ENCODE peak calls at places on chromosomes 3 and 15, in six cellular contexts. R is endodermal cell, N is left ventricle myocardium inferior, T is body of pancreas, X is tibial nerve, W is SJSA1. E is an unnamed sample.
A peak's percentile ranks its signal among the peaks of the same experiment; 100 is the strongest.

GRCh38 chr3:25910997-25911396 is 121.1 kb downstream of the OXSM start:
- DNase-seq in W (no peak), T (peak; percentile 17), R (peak; percentile 79), N (no peak), X (peak; percentile 13), E (no peak)

GRCh38 chr3:73236867-73237266 is 175.4 kb downstream of the EBLN2 start:
- DNase-seq in N (no peak), T (no peak), R (no peak), X (no peak), W (no peak), E (no peak)

GRCh38 chr3:110293660-110294059 is 778.0 kb upstream of the NECTIN3 start:
- DNase-seq in T (no peak), R (no peak), W (no peak), X (no peak), N (no peak), E (no peak)

GRCh38 chr3:69531975-69532827 is 146.3 kb upstream of the FRMD4B start:
- DNase-seq in N (no peak), X (no peak), T (no peak), W (no peak), R (no peak), E (no peak)

GRCh38 chr3:152390647-152391046 is 121.9 kb downstream of the MBNL1 start:
- DNase-seq in W (no peak), R (no peak), N (no peak), X (no peak), T (no peak), E (no peak)

GRCh38 chr15:44328135-44328534 is 39.6 kb downstream of the GOLM2 start:
- DNase-seq in W (no peak), R (no peak), T (no peak), N (no peak), X (no peak), E (no peak)

GRCh38 chr15:67460521-67460920 is 60.4 kb upstream of the C15orf61 start:
- DNase-seq in W (no peak), N (no peak), X (no peak), T (no peak), R (no peak), E (no peak)

GRCh38 chr3:86951343-86951742 is 39.6 kb downstream of the VGLL3 start:
- DNase-seq in R (no peak), T (no peak), N (no peak), W (no peak), X (no peak), E (no peak)

GRCh38 chr3:112774293-112774926 is 72.3 kb downstream of the CD200R1L start:
- DNase-seq in R (no peak), W (no peak), X (no peak), N (no peak), T (no peak), E (no peak)

GRCh38 chr15:89893027-89893426 is 767 bp downstream of the AP3S2 start:
- DNase-seq in X (no peak), T (no peak), N (no peak), R (no peak), W (no peak), E (no peak)

GRCh38 chr15:92907880-92908279 is 7.8 kb downstream of the CHD2 start:
- DNase-seq in X (peak; percentile 53), R (no peak), N (no peak), T (no peak), W (peak; percentile 84), E (peak; percentile 45)

GRCh38 chr15:78715930-78716329 is 74.9 kb upstream of the CHRNB4 start:
- DNase-seq in N (no peak), R (no peak), W (no peak), T (no peak), X (no peak), E (no peak)

GRCh38 chr15:35115155-35115725 is 30.1 kb upstream of the NANOGP8 start:
- DNase-seq in R (no peak), W (no peak), T (no peak), X (no peak), N (no peak), E (no peak)

GRCh38 chr3:64158334-64158733 is 66.9 kb downstream of the PRICKLE2 start:
- DNase-seq in T (peak; percentile 64), X (no peak), W (no peak), R (no peak), N (no peak), E (no peak)

GRCh38 chr3:112121577-112122547 is 11.2 kb downstream of the GCSAM start:
- DNase-seq in T (no peak), X (no peak), N (no peak), R (no peak), W (no peak), E (no peak)

GRCh38 chr3:184512621-184513020 is 49.0 kb upstream of the EPHB3 start:
- DNase-seq in R (peak; percentile 38), X (no peak), T (no peak), N (no peak), W (no peak), E (no peak)

GRCh38 chr3:115248274-115248673 is 101.2 kb upstream of the ZBTB20 start:
- DNase-seq in R (no peak), X (no peak), W (no peak), T (no peak), N (no peak), E (no peak)

GRCh38 chr15:66132251-66132816 is 121.2 kb downstream of the MEGF11 start:
- DNase-seq in R (no peak), N (peak; percentile 39), W (no peak), X (no peak), T (no peak), E (no peak)

GRCh38 chr15:40150163-40150925 is 10.5 kb upstream of the BUB1B start:
- DNase-seq in N (no peak), R (peak; percentile 26), W (peak; percentile 72), T (peak; percentile 72), X (peak; percentile 21), E (no peak)

GRCh38 chr3:6571448-6571847 is 289.5 kb upstream of the GRM7 start:
- DNase-seq in T (no peak), X (no peak), R (no peak), W (no peak), N (no peak), E (no peak)

GRCh38 chr3:61663728-61664492 is 102.5 kb downstream of the PTPRG start:
- DNase-seq in T (no peak), X (no peak), W (peak; percentile 81), N (no peak), R (peak; percentile 83), E (no peak)

GRCh38 chr3:183428140-183429023 is at the start of gene MCF2L2:
- DNase-seq in T (peak; percentile 48), W (no peak), N (peak; percentile 78), X (peak; percentile 35), R (peak; percentile 89), E (no peak)

GRCh38 chr3:127560051-127560787 is 30.3 kb downstream of the TPRA1 start:
- DNase-seq in T (no peak), X (no peak), W (no peak), R (no peak), N (no peak), E (no peak)

GRCh38 chr15:88403461-88403860 is 63.7 kb downstream of the MRPL46 start:
- DNase-seq in R (no peak), X (no peak), T (no peak), W (no peak), N (no peak), E (no peak)

GRCh38 chr3:65170357-65171090 is 482.7 kb upstream of the ADAMTS9 start:
- DNase-seq in W (no peak), X (peak; percentile 79), R (no peak), N (peak; percentile 85), T (peak; percentile 83), E (peak; percentile 73)

DNA sequence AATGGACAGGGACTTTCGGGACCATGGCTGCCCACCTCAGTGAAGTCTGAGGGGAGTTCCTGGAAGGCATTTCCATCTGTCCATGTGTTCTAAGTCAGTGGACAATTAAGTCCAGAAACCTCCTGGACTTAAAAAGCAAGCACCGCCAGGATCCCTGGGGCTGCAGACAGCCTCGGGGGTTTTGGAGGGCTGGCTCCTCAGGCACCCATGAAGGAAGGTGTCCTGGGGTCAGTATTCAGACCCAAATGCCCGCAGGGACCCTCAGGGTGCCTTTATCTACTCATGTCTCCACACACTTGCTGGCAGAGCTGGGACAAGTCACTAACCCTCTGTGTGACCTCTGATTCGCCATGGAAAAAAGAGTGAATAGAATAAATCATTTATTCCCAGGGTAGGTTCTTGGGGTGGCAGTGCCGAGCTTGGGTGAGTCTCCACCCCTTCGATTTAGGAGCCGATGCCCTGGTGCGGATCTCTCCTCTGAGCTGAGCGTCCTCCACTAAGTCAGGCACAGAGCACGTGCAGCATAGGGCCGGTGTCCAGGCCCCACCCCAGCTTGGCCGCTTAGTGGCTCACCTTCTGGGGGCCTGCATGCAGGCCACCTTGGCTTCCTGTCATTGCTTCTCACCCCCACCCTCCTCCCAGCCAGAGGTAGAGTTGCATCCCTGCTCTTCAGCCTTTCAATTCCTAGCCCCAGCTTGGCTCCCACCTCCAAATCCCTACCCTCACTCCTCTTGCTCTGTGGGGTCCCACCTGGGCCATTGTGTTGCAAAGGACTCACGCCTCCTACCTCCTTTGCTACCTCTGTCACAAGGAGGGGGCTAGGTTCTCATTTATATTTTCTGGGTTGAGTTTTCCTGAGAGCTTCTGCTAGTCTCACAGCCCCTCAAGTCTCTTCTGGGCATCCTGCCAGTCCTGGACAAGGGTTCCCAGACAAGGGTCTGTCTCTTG is 19.9 kb downstream of the SLC6A6 start:
- DNase-seq in N (no peak), W (no peak), X (no peak), R (peak; percentile 89), T (no peak), E (no peak)
- H3K27ac ChIP-seq in N (no peak overlapping the region), W (no peak overlapping the region), X (no peak overlapping the region), R (no peak overlapping the region), T (no peak overlapping the region), E (no peak overlapping the region)

GRCh38 chr3:138949002-138949418 is 2.0 kb downstream of the FOXL2NB start:
- DNase-seq in W (no peak), R (peak; percentile 85), T (no peak), N (no peak), X (no peak), E (no peak)
- H3K27me3 ChIP-seq in W (peaks cover 73% of the 10 kb centered on the region), R (peaks cover 100% of the 10 kb centered on the region), T (no peaks in the 10 kb centered on the region), N (peaks cover 100% of the 10 kb centered on the region), X (peaks cover 95% of the 10 kb centered on the region), E (peaks cover 17% of the 10 kb centered on the region)

GRCh38 chr3:108590443-108590842 is 921 bp downstream of the DZIP3 start:
- DNase-seq in T (no peak), X (no peak), R (no peak), W (no peak), N (no peak), E (no peak)

GRCh38 chr3:108589998-108590323 is 439 bp downstream of the DZIP3 start:
- DNase-seq in X (no peak), N (no peak), R (no peak), W (no peak), T (no peak), E (no peak)

GRCh38 chr3:108589081-108589997 is at the start of the genes CIP2A and DZIP3:
- DNase-seq in W (peak; percentile 96), X (peak; percentile 64), T (peak; percentile 72), N (peak; percentile 83), R (peak; percentile 99), E (peak; percentile 47)

GRCh38 chr3:108588616-108589015 is 622 bp downstream of the CIP2A start:
- DNase-seq in N (no peak), W (no peak), X (no peak), T (no peak), R (no peak), E (no peak)
- H3K27ac ChIP-seq in N (peak overlapping the region; percentile 95), W (peak overlapping the region; percentile 95), X (peak overlapping the region; percentile 98), T (no peak overlapping the region), R (peak overlapping the region; percentile 93), E (no peak overlapping the region)

DNA sequence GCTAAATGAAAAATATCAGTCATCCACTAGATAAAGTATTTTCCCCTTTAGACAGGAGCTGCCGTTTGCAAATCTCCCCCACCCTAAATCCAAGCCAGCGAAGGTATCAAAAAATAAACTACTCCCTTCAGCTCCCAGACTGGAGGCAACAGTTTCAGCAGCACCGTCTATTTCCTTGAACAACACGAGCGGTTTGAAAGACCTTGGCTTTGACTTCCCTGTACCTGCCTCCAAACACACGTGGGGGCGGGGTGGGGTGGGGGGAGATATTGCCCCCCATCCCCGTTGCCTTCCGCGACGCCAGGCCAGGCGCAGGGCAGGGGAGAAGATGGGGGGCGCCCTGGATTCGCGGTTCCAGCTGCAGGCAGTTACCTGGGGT is 804 bp upstream of the CACNA1D start:
- DNase-seq in T (no peak), W (no peak), N (no peak), X (no peak), R (no peak), E (no peak)
- H3K27me3 ChIP-seq in T (no peaks in the 10 kb centered on the region), W (peaks cover 45% of the 10 kb centered on the region), N (peaks cover 83% of the 10 kb centered on the region), X (peaks cover 20% of the 10 kb centered on the region), R (peaks cover 60% of the 10 kb centered on the region), E (no peaks in the 10 kb centered on the region)

E was measured in thoracic aorta.